ENCODE peak calls at places on chromosomes 4 and X, in ten cellular contexts. One of them, this sample, is unnamed.

GRCh38 chrX:136196691-136197155 is 49.4 kb downstream of the FHL1 start:
- DNase-seq in sigmoid colon: no peak
- DNase-seq in iris pigment epithelial cell: peak
- DNase-seq in kidney: no peak
- DNase-seq in HS-5: no peak
- DNase-seq in GM23338: no peak
- DNase-seq in nephron progenitor cell: no peak
- DNase-seq in NCI-H2029 treated with DMSO at 0.1 percent for 48 hours: no peak
- DNase-seq in upper lobe of left lung: no peak
- DNase-seq in 8988T: no peak
- DNase-seq in this sample: no peak

GRCh38 chrX:119427024-119427794 is 28.1 kb downstream of the SLC25A43 start:
- DNase-seq in upper lobe of left lung: no peak
- DNase-seq in iris pigment epithelial cell: peak
- DNase-seq in sigmoid colon: no peak
- DNase-seq in HS-5: no peak
- DNase-seq in GM23338: peak
- DNase-seq in NCI-H2029 treated with DMSO at 0.1 percent for 48 hours: no peak
- DNase-seq in 8988T: no peak
- DNase-seq in nephron progenitor cell: no peak
- DNase-seq in kidney: no peak
- DNase-seq in this sample: peak

GRCh38 chr4:57184378-57185031 is 74.3 kb upstream of the IGFBP7 start:
- DNase-seq in sigmoid colon: no peak
- DNase-seq in NCI-H2029 treated with DMSO at 0.1 percent for 48 hours: no peak
- DNase-seq in GM23338: no peak
- DNase-seq in iris pigment epithelial cell: no peak
- DNase-seq in upper lobe of left lung: no peak
- DNase-seq in HS-5: no peak
- DNase-seq in nephron progenitor cell: no peak
- DNase-seq in 8988T: no peak
- DNase-seq in kidney: no peak
- DNase-seq in this sample: no peak

GRCh38 chrX:50707955-50708694 is 105.9 kb downstream of the SHROOM4 start:
- DNase-seq in NCI-H2029 treated with DMSO at 0.1 percent for 48 hours: no peak
- DNase-seq in upper lobe of left lung: no peak
- DNase-seq in 8988T: no peak
- DNase-seq in nephron progenitor cell: no peak
- DNase-seq in HS-5: no peak
- DNase-seq in GM23338: no peak
- DNase-seq in kidney: no peak
- DNase-seq in sigmoid colon: no peak
- DNase-seq in iris pigment epithelial cell: no peak
- DNase-seq in this sample: peak

GRCh38 chrX:72121381-72121780 is 10.3 kb downstream of the RTL5 start:
- DNase-seq in upper lobe of left lung: no peak
- DNase-seq in 8988T: no peak
- DNase-seq in HS-5: no peak
- DNase-seq in NCI-H2029 treated with DMSO at 0.1 percent for 48 hours: no peak
- DNase-seq in kidney: peak
- DNase-seq in nephron progenitor cell: no peak
- DNase-seq in sigmoid colon: peak
- DNase-seq in GM23338: no peak
- DNase-seq in iris pigment epithelial cell: peak
- DNase-seq in this sample: peak

GRCh38 chr4:23680616-23681518 is 209.0 kb downstream of the PPARGC1A start:
- DNase-seq in iris pigment epithelial cell: no peak
- DNase-seq in GM23338: no peak
- DNase-seq in nephron progenitor cell: no peak
- DNase-seq in 8988T: no peak
- DNase-seq in sigmoid colon: no peak
- DNase-seq in HS-5: no peak
- DNase-seq in upper lobe of left lung: no peak
- DNase-seq in kidney: no peak
- DNase-seq in NCI-H2029 treated with DMSO at 0.1 percent for 48 hours: no peak
- DNase-seq in this sample: peak

GRCh38 chr4:38730830-38731646 is 51.8 kb downstream of the TLR10 start:
- DNase-seq in NCI-H2029 treated with DMSO at 0.1 percent for 48 hours: peak
- DNase-seq in kidney: peak
- DNase-seq in upper lobe of left lung: peak
- DNase-seq in GM23338: peak
- DNase-seq in iris pigment epithelial cell: peak
- DNase-seq in sigmoid colon: peak
- DNase-seq in 8988T: peak
- DNase-seq in HS-5: peak
- DNase-seq in nephron progenitor cell: peak
- DNase-seq in this sample: peak

GRCh38 chr4:159305129-159305528 is 202.2 kb downstream of the RAPGEF2 start:
- DNase-seq in sigmoid colon: no peak
- DNase-seq in GM23338: no peak
- DNase-seq in 8988T: no peak
- DNase-seq in kidney: no peak
- DNase-seq in HS-5: no peak
- DNase-seq in nephron progenitor cell: no peak
- DNase-seq in NCI-H2029 treated with DMSO at 0.1 percent for 48 hours: no peak
- DNase-seq in iris pigment epithelial cell: no peak
- DNase-seq in upper lobe of left lung: no peak
- DNase-seq in this sample: no peak

GRCh38 chrX:148872153-148872540 is 371.7 kb downstream of the AFF2 start:
- DNase-seq in GM23338: no peak
- DNase-seq in NCI-H2029 treated with DMSO at 0.1 percent for 48 hours: no peak
- DNase-seq in HS-5: no peak
- DNase-seq in nephron progenitor cell: no peak
- DNase-seq in iris pigment epithelial cell: no peak
- DNase-seq in 8988T: no peak
- DNase-seq in upper lobe of left lung: no peak
- DNase-seq in sigmoid colon: no peak
- DNase-seq in kidney: no peak
- DNase-seq in this sample: peak

GRCh38 chrX:108186811-108187210 is 95.2 kb downstream of the ATG4A start:
- DNase-seq in sigmoid colon: no peak
- DNase-seq in upper lobe of left lung: no peak
- DNase-seq in iris pigment epithelial cell: peak
- DNase-seq in HS-5: peak
- DNase-seq in kidney: no peak
- DNase-seq in NCI-H2029 treated with DMSO at 0.1 percent for 48 hours: no peak
- DNase-seq in 8988T: no peak
- DNase-seq in GM23338: no peak
- DNase-seq in nephron progenitor cell: no peak
- DNase-seq in this sample: peak

GRCh38 chr4:89939994-89940393 is 45.3 kb downstream of the MMRN1 start:
- DNase-seq in GM23338: no peak
- DNase-seq in upper lobe of left lung: no peak
- DNase-seq in nephron progenitor cell: no peak
- DNase-seq in NCI-H2029 treated with DMSO at 0.1 percent for 48 hours: peak
- DNase-seq in 8988T: no peak
- DNase-seq in iris pigment epithelial cell: peak
- DNase-seq in sigmoid colon: no peak
- DNase-seq in HS-5: no peak
- DNase-seq in kidney: no peak
- DNase-seq in this sample: no peak

GRCh38 chr4:171644430-171645057 is 168.7 kb upstream of the GALNTL6 start:
- DNase-seq in GM23338: peak
- DNase-seq in sigmoid colon: no peak
- DNase-seq in HS-5: no peak
- DNase-seq in nephron progenitor cell: no peak
- DNase-seq in upper lobe of left lung: no peak
- DNase-seq in 8988T: no peak
- DNase-seq in kidney: no peak
- DNase-seq in iris pigment epithelial cell: no peak
- DNase-seq in NCI-H2029 treated with DMSO at 0.1 percent for 48 hours: no peak
- DNase-seq in this sample: no peak

GRCh38 chr4:26916195-26916594 is 55.6 kb downstream of the STIM2 start:
- DNase-seq in 8988T: no peak
- DNase-seq in GM23338: no peak
- DNase-seq in HS-5: no peak
- DNase-seq in sigmoid colon: no peak
- DNase-seq in nephron progenitor cell: no peak
- DNase-seq in kidney: no peak
- DNase-seq in upper lobe of left lung: no peak
- DNase-seq in iris pigment epithelial cell: peak
- DNase-seq in NCI-H2029 treated with DMSO at 0.1 percent for 48 hours: no peak
- DNase-seq in this sample: peak

GRCh38 chr4:15562114-15562513 is 92.4 kb downstream of the CC2D2A start:
- DNase-seq in GM23338: no peak
- DNase-seq in NCI-H2029 treated with DMSO at 0.1 percent for 48 hours: no peak
- DNase-seq in sigmoid colon: no peak
- DNase-seq in HS-5: no peak
- DNase-seq in upper lobe of left lung: no peak
- DNase-seq in iris pigment epithelial cell: no peak
- DNase-seq in nephron progenitor cell: no peak
- DNase-seq in 8988T: no peak
- DNase-seq in kidney: no peak
- DNase-seq in this sample: no peak

This sample was measured in AG10803.